ENCODE peak calls at places on chromosomes 11 and 22, in nine cellular contexts. R is mesenchymal stem cell; K is upper lobe of right lung; B is ascending aorta; D is PC-3; O is tibial artery; M is trophoblast cell; G is psoas muscle; S is CD8-positive, alpha-beta T cell. Q is an unnamed sample. For H3K27me3, the result is how much of the 10 kb centered on the place peaks cover.

GRCh38 chr11:15638386-15638787 is 523.7 kb downstream of the INSC start:
- DNase-seq in R (peak), K (no peak), B (no peak), D (no peak), O (no peak), M (no peak), G (no peak), S (no peak), Q (peak)

GRCh38 chr11:1437500-1437899 is 47.8 kb downstream of the BRSK2 start:
- DNase-seq in R (peak), K (no peak), B (no peak), D (no peak), O (no peak), M (no peak), G (no peak), S (no peak), Q (peak)

GRCh38 chr11:15795378-15795777 is 561.0 kb downstream of the SOX6 start:
- DNase-seq in R (no peak), K (no peak), B (no peak), D (no peak), O (no peak), M (no peak), G (no peak), S (no peak), Q (no peak)

GRCh38 chr11:134120143-134120850 is 51.4 kb downstream of the JAM3 start:
- DNase-seq in R (peak), K (no peak), B (no peak), D (no peak), O (peak), M (peak), G (peak), S (no peak), Q (no peak)

GRCh38 chr11:67644472-67645418 is 5.2 kb upstream of the TBX10 start:
- DNase-seq in R (no peak), K (peak), B (no peak), D (no peak), O (no peak), M (no peak), G (no peak), S (no peak), Q (no peak)

GRCh38 chr22:50087646-50088045 is 2.2 kb upstream of the MOV10L1 start:
- DNase-seq in R (no peak), K (no peak), B (no peak), D (no peak), O (no peak), M (no peak), G (no peak), S (no peak), Q (no peak)

GRCh38 chr11:31987118-31988005 is 103.5 kb upstream of the RCN1 start:
- DNase-seq in R (no peak), K (no peak), B (no peak), D (no peak), O (no peak), M (no peak), G (no peak), S (no peak), Q (no peak)

GRCh38 chr22:24428751-24429410 is 1.5 kb downstream of the ADORA2A start:
- DNase-seq in R (no peak), K (no peak), B (no peak), D (no peak), O (no peak), M (no peak), G (no peak), S (no peak), Q (no peak)

GRCh38 chr11:121240650-121241299 is 51.8 kb upstream of the SC5D start:
- DNase-seq in R (no peak), K (no peak), B (no peak), D (no peak), O (no peak), M (no peak), G (no peak), S (no peak), Q (no peak)

GRCh38 chr11:85685131-85685819 is 720 bp downstream of the CCDC89 start:
- DNase-seq in R (no peak), K (peak), B (no peak), D (no peak), O (no peak), M (no peak), G (no peak), S (no peak), Q (peak)

GRCh38 chr11:1780700-1781592 is 17.2 kb upstream of the CTSD start:
- DNase-seq in R (no peak), K (peak), B (no peak), D (no peak), O (peak), M (peak), G (no peak), S (no peak), Q (no peak)

GRCh38 chr11:119065369-119065768 is 2.2 kb upstream of the VPS11 start:
- DNase-seq in R (peak), K (no peak), B (no peak), D (peak), O (no peak), M (peak), G (no peak), S (peak), Q (peak)

GRCh38 chr11:46346886-46347636 is at the start of gene DGKZ:
- DNase-seq in R (peak), K (peak), B (peak), D (peak), O (peak), M (peak), G (peak), S (peak), Q (peak)

GRCh38 chr22:39496131-39496838 is 5.8 kb upstream of the MIEF1 start:
- DNase-seq in R (peak), K (peak), B (no peak), D (peak), O (peak), M (peak), G (peak), S (peak), Q (peak)

GRCh38 chr11:128599729-128600128 is 12.4 kb upstream of the ETS1 start:
- DNase-seq in R (peak), K (no peak), B (no peak), D (peak), O (no peak), M (no peak), G (no peak), S (no peak), Q (no peak)

GRCh38 chr22:32546480-32546879 is 71.9 kb downstream of the FBXO7 start:
- DNase-seq in R (no peak), K (no peak), B (no peak), D (no peak), O (peak), M (no peak), G (no peak), S (no peak), Q (no peak)

GRCh38 chr22:50022171-50022819 is 9.7 kb upstream of the IL17REL start:
- DNase-seq in R (no peak), K (no peak), B (no peak), D (no peak), O (no peak), M (no peak), G (no peak), S (no peak), Q (no peak)

GRCh38 chr11:26062665-26063064 is 269.3 kb upstream of the ANO3 start:
- DNase-seq in R (no peak), K (no peak), B (no peak), D (no peak), O (no peak), M (no peak), G (no peak), S (no peak), Q (no peak)

GRCh38 chr11:60974726-60975125 is 3.2 kb downstream of the CD6 start:
- DNase-seq in R (no peak), K (no peak), B (no peak), D (no peak), O (no peak), M (no peak), G (no peak), S (no peak), Q (no peak)

GRCh38 chr11:112555491-112556364 is 295.1 kb upstream of the PLET1 start:
- DNase-seq in R (peak), K (peak), B (no peak), D (peak), O (peak), M (peak), G (peak), S (peak), Q (peak)
- H3K27ac ChIP-seq in R (no peak), K (no peak), B (no peak), D (no peak), O (no peak), M (no peak), G (no peak), S (no peak), Q (no peak)

GRCh38 chr22:36563001-36563400 is 34.0 kb upstream of the EIF3D start:
- DNase-seq in R (no peak), K (no peak), B (no peak), D (no peak), O (no peak), M (no peak), G (no peak), S (no peak), Q (no peak)
- H3K27me3 ChIP-seq in R (under half), K (under half), B (under half), D (under half), O (under half), M (under half), G (half or more), S (under half), Q (under half)

GRCh38 chr11:71151561-71151960 is 100.8 kb downstream of the SHANK2 start:
- DNase-seq in R (no peak), K (peak), B (no peak), D (no peak), O (no peak), M (no peak), G (no peak), S (no peak), Q (no peak)
- H3K4me3 ChIP-seq in R (no peak), K (no peak), B (no peak), D (no peak), O (no peak), M (no peak), G (no peak), S (no peak), Q (no peak)

GRCh38 chr22:46150615-46151423 is 493 bp downstream of the PPARA start:
- DNase-seq in R (peak), K (peak), B (no peak), D (no peak), O (peak), M (peak), G (peak), S (peak), Q (peak)
- H3K27ac ChIP-seq in R (no peak), K (peak), B (peak), D (no peak), O (peak), M (no peak), G (peak), S (peak), Q (peak)

GRCh38 chr22:23231471-23232093 is 51.3 kb downstream of the BCR start:
- DNase-seq in R (no peak), K (no peak), B (no peak), D (no peak), O (no peak), M (no peak), G (no peak), S (no peak), Q (no peak)

GRCh38 chr22:23230348-23231068 is 50.2 kb downstream of the BCR start:
- DNase-seq in R (no peak), K (no peak), B (no peak), D (no peak), O (no peak), M (no peak), G (no peak), S (no peak), Q (no peak)

GRCh38 chr22:23233746-23234408 is 53.6 kb downstream of the BCR start:
- DNase-seq in R (peak), K (no peak), B (no peak), D (peak), O (no peak), M (no peak), G (peak), S (no peak), Q (no peak)

GRCh38 chr22:23233084-23233501 is 52.8 kb downstream of the BCR start:
- DNase-seq in R (no peak), K (no peak), B (no peak), D (no peak), O (no peak), M (no peak), G (no peak), S (no peak), Q (no peak)

DNA sequence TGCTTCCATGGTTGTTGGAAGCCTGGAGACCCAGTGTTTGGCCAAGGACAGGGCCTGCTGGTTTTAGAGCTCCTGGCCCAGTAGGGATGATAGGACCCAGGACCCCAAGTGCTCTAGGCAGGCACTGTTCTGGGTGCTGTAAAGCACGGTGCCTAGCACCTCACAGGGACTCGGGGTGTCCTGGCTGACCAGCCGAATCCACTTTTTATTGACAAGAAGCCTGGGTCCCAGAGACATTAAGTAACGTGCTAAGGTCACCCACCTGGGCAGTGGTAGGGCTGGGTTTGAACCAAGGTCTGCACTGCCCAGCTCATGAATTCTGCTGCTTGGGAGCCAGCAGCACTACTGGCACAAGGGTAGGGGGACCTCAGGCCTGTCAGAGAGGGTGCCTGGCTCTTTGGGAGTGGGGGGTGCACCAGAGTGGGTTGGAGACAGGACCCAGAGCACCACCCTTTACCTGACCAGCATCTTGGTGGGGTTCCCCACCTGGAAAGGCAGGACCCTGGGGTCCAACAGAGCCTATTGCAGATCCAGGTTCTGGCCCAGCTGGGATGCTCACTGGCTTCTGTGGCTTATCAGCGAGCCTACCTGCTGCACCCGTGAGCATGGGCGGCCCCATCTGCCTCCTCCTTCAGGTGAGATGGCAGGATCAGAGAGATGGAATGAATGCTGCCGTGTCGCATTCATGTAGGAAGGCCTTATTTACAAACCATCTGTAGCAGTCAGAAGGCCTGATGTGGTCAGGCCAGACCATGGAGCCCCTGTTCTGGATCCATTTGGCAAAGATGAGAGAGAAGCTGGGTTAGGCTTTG is 52.0 kb downstream of the BCR start:
- DNase-seq in R (no peak), K (no peak), B (no peak), D (no peak), O (no peak), M (no peak), G (no peak), S (no peak), Q (no peak)
- H3K27me3 ChIP-seq in R (under half), K (under half), B (under half), D (under half), O (under half), M (under half), G (under half), S (under half), Q (under half)

GRCh38 chr11:62507023-62507422 is 39.6 kb downstream of the AHNAK start:
- DNase-seq in R (no peak), K (no peak), B (no peak), D (no peak), O (no peak), M (no peak), G (no peak), S (no peak), Q (no peak)

GRCh38 chr11:62505784-62506145 is 40.8 kb downstream of the AHNAK start:
- DNase-seq in R (no peak), K (no peak), B (no peak), D (no peak), O (no peak), M (no peak), G (no peak), S (no peak), Q (no peak)

GRCh38 chr11:62504158-62504973 is 42.2 kb downstream of the AHNAK start:
- DNase-seq in R (no peak), K (peak), B (no peak), D (no peak), O (no peak), M (peak), G (no peak), S (no peak), Q (no peak)

GRCh38 chr11:62506413-62506940 is 40.1 kb downstream of the AHNAK start:
- DNase-seq in R (no peak), K (no peak), B (no peak), D (no peak), O (no peak), M (no peak), G (no peak), S (no peak), Q (no peak)

GRCh38 chr11:62505112-62505783 is 41.4 kb downstream of the AHNAK start:
- DNase-seq in R (no peak), K (no peak), B (no peak), D (no peak), O (no peak), M (peak), G (no peak), S (no peak), Q (peak)
- H3K4me3 ChIP-seq in R (peak), K (peak), B (peak), D (no peak), O (peak), M (no peak), G (peak), S (no peak), Q (peak)

DNA sequence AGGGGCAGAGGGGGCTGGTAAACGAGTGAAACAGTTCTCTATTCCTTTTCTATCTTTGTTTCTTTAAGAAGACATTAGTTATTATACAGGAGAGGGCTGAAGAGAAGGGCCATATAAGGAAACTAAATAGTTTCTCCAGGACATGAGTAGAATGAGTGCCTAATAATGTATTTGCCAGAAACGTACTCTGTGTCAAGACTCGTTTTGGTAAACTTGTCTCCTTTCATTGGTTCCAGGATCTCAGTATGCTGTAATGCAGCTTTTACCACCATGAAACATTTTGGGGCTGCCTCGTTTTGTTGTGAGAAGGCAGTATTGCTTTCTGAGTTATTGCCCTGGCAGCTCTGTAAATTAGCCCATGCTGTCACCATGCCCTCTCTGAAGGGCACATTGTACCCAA is 51.7 kb downstream of the POLD3 start:
- DNase-seq in R (no peak), K (no peak), B (no peak), D (no peak), O (no peak), M (no peak), G (no peak), S (no peak), Q (no peak)
- H3K27ac ChIP-seq in R (no peak), K (no peak), B (peak), D (no peak), O (peak), M (no peak), G (no peak), S (no peak), Q (no peak)

Q was measured in small intestine.